ENCODE peak calls at places on chromosomes 16 and 17, in seven cellular contexts. E is stomach, H is ovary, Q is K562, V is tibial nerve, F is A549, G is sigmoid colon. A is an unnamed sample.

GRCh38 chr17:64496348-64496785 is 487 bp downstream of the POLG2 start:
- DNase-seq in H (no peak), F (no peak), G (no peak), V (no peak), E (no peak), Q (no peak), A (no peak)

GRCh38 chr17:74737299-74738050 is 419 bp downstream of the RAB37 start:
- DNase-seq in V (no peak), E (no peak), G (no peak), H (no peak), F (peak), Q (peak), A (peak)

GRCh38 chr17:27265333-27265732 is 28.6 kb upstream of the WSB1 start:
- DNase-seq in E (no peak), H (no peak), Q (no peak), V (no peak), G (no peak), F (peak), A (no peak)

GRCh38 chr16:88772871-88773811 is 11.9 kb downstream of the PIEZO1 start:
- DNase-seq in Q (peak), F (no peak), V (no peak), E (no peak), G (peak), H (peak), A (peak)

GRCh38 chr17:64357191-64357981 is 33.3 kb downstream of the PECAM1 start:
- DNase-seq in F (no peak), E (no peak), H (no peak), V (peak), Q (no peak), G (peak), A (peak)

GRCh38 chr16:70685061-70685937 is 554 bp downstream of the MTSS2 start:
- DNase-seq in Q (peak), V (no peak), F (no peak), H (peak), G (no peak), E (no peak), A (no peak)

GRCh38 chr16:88347656-88348376 is 34.9 kb upstream of the ZNF469 start:
- DNase-seq in E (no peak), H (no peak), F (no peak), G (peak), V (no peak), Q (no peak), A (no peak)

GRCh38 chr16:424623-425081 is 797 bp upstream of the RAB11FIP3 start:
- DNase-seq in H (peak), F (peak), Q (peak), G (peak), V (peak), E (peak), A (peak)

GRCh38 chr16:35207059-35207999 is 1747.9 kb downstream of the TP53TG3F start:
- DNase-seq in V (no peak), G (no peak), Q (peak), H (no peak), F (no peak), E (no peak), A (no peak)

GRCh38 chr17:55177159-55177913 is 87.4 kb upstream of the HLF start:
- DNase-seq in V (no peak), F (peak), H (no peak), Q (no peak), E (no peak), G (no peak), A (no peak)

GRCh38 chr17:9768381-9768934 is 22.9 kb downstream of the DHRS7C start:
- DNase-seq in F (peak), H (no peak), G (no peak), E (no peak), Q (peak), V (no peak), A (no peak)

GRCh38 chr17:30947796-30948195 is 23.0 kb upstream of the RNF135 start:
- DNase-seq in V (no peak), F (no peak), Q (no peak), G (no peak), H (no peak), E (no peak), A (no peak)

DNA sequence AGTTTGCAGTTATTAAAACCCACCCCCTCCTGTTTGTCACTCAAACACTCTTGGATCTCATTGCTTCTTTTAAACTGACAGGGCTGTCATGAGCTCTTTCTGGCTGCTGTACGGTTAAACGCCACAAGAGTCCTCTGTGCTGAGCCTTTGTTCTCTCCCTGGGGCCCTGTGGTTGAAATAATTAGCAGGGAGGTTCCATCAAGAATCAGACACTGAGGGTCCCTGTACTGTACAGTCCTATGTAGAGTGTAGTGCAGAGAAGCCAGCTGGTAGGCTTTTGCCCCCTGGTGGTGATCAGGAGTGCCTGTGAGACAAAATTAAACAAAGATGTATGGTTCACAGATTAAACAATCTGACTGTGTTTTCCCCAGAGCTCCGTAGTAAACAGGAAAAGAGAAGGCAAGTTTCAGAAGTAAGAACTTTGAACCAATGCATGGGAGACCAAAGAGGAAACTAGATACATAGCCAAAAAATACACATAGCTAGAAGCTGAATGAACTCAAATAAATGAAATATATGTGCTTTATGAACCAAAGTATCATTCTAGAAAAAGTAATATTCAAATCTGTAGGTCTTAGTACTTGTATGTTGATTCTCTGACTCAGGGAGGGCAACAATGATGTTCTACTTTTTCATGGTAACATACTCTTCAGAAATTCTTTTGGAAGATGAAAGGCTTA is 1.4 kb upstream of the SSH2 start:
- DNase-seq in H (peak), E (peak), Q (peak), V (peak), F (peak), G (peak), A (peak)
- TF ChIP-seq EP300 in H (no peak), E (no peak), Q (no peak), V (no peak), F (no peak), G (no peak), A (no peak)

GRCh38 chr16:23348579-23349469 is 46.7 kb downstream of the SCNN1B start:
- DNase-seq in V (no peak), F (peak), H (no peak), E (no peak), G (peak), Q (peak), A (no peak)
- TF ChIP-seq CTCF in V (no peak), F (no peak), H (no peak), E (no peak), G (no peak), Q (peak), A (no peak)

GRCh38 chr16:66926171-66926570 is 836 bp upstream of the RRAD start:
- DNase-seq in E (peak), G (peak), V (no peak), F (no peak), H (peak), Q (no peak), A (no peak)

GRCh38 chr16:66925322-66925840 is at the start of gene RRAD:
- DNase-seq in Q (peak), G (peak), F (no peak), H (peak), E (no peak), V (no peak), A (peak)

GRCh38 chr16:66927918-66928649 is 2.7 kb upstream of the RRAD start:
- DNase-seq in F (no peak), H (no peak), Q (no peak), V (no peak), E (no peak), G (no peak), A (no peak)

GRCh38 chr16:66928702-66929388 is 3.5 kb upstream of the RRAD start:
- DNase-seq in E (no peak), H (no peak), G (no peak), Q (peak), V (no peak), F (peak), A (peak)

DNA sequence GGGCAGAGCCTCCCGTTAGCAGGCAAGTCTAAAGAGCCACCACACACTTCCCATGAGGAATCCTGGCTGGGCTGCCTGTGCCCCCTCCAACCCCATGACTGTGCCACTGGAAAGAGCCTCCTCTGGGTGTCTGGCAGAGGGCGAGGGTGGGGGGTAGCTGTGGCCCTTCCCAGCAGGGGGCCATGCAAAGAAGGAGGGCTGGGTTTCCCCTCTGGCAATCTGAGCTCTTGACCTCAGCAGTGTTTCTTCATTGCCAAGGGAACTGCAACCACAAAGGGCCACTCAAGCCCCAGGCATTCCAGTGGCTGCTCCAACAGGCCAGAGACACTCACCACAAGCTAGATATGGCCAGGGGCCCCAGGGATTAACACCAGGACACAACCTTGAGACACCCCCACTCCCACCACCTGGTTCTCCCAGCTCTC is 1.7 kb upstream of the RRAD start:
- DNase-seq in H (no peak), F (peak), E (no peak), V (no peak), G (no peak), Q (no peak), A (no peak)
- TF ChIP-seq EP300 in H (no peak), F (no peak), E (no peak), V (no peak), G (no peak), Q (no peak), A (no peak)

GRCh38 chr17:2042355-2042929 is 620 bp downstream of the OVCA2 start:
- DNase-seq in V (no peak), Q (peak), G (no peak), E (no peak), F (peak), H (peak), A (no peak)
- TF ChIP-seq CTCF in V (no peak), Q (no peak), G (no peak), E (no peak), F (no peak), H (no peak), A (no peak)

DNA sequence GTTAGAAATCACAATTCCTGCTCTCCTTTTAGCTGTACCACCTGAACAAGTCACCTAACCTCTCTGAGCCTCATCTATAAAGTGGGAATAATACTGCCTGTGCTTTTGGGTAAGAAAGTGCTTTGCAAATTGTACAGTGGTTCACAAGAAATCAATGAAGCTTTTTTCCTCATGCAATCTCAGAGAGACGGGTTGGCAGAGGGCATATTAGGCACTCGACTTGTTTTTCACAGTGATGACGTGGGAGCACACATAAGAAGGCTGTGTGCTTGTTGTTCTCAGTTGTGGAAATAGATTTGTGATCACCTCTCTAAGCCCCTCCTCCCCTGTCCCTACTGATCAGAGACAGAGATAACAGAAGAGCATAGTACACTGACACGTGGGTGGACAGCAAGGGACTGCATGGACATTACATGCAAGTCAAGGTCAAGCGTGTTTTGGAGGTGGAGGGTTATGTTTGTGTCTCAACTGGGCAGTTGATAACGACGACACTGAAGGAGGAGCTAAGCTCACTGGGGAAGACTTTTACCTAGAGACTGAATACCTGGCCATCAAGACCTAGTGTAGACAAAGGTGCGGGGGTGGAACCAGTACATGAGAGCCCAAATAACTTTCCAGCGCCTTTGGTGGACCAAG is 1.7 kb upstream of the GPT2 start:
- DNase-seq in E (no peak), Q (peak), H (no peak), G (no peak), V (no peak), F (no peak), A (no peak)
- TF ChIP-seq EP300 in E (no peak), Q (no peak), H (no peak), G (no peak), V (no peak), F (no peak), A (no peak)

DNA sequence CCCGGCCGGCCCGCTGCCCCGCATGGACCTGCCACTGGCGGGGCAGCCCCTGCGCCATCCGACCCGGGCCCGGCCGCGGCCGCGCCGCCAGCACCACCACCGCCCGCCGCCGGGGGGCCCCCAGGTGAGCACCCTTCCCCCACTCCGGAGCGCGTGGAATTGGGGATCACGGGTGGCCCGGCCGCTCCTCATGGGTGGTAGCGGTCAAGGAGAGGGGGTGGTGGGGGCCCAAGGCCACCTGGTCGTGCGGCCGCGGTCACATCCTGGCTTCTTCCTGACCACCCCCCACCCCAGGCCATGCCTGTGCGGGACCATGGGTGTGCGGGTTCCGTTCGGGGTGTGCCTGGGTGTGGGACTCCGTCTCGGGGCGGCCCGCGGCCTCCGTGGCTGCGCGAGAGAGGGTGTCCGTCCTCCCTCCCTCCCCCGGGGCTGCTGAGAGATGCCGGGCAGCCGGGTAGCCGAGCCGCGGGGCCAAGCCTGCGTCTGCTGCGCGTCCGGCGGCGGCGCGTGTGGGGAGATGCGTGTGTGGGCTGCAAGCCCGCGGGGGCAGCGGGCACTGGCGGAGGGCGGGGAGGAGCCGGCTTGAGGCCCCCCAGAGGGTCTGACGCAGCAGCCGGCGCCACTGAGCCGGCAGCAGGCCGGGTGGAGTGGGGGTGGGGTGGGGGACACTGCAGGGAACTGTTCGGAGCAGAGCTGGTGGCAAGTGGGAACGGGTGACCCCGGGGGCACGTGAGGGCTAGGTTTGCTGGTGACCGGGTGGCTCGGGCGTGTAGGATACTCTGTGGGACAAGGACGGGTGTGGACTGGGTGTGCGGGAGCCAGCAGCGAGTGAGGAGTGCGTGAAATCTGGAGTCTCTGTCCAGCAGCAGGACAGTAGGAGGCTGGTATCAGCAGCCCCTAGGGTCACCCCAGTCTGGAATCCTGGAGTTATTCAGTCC is 6.7 kb downstream of the ACD start:
- DNase-seq in F (no peak), G (no peak), H (peak), V (no peak), E (no peak), Q (no peak), A (no peak)
- TF ChIP-seq CTCF in F (no peak), G (no peak), H (peak), V (no peak), E (no peak), Q (peak), A (no peak)

A was measured in transverse colon.